ENCODE peak calls at places on chromosomes 6 and 20, in five cellular contexts. One of them, this sample, is unnamed.

GRCh38 chr6:90406142-90406794 is 109.6 kb upstream of the BACH2 start:
- ATAC-seq in gastrocnemius medialis: no peak
- ATAC-seq in CD8-positive, alpha-beta T cell: peak
- ATAC-seq in RWPE2: peak
- ATAC-seq in central memory CD8-positive, alpha-beta T cell: peak
- ATAC-seq in this sample: peak

GRCh38 chr6:54861846-54862616 is 15.5 kb downstream of the FAM83B start:
- ATAC-seq in gastrocnemius medialis: no peak
- ATAC-seq in CD8-positive, alpha-beta T cell: no peak
- ATAC-seq in RWPE2: no peak
- ATAC-seq in central memory CD8-positive, alpha-beta T cell: no peak
- ATAC-seq in this sample: peak

GRCh38 chr6:130215526-130215925 is 7.2 kb downstream of the SAMD3 start:
- ATAC-seq in gastrocnemius medialis: no peak
- ATAC-seq in CD8-positive, alpha-beta T cell: peak
- ATAC-seq in RWPE2: no peak
- ATAC-seq in central memory CD8-positive, alpha-beta T cell: peak
- ATAC-seq in this sample: no peak

GRCh38 chr6:169082817-169083540 is 170.7 kb downstream of the THBS2 start:
- ATAC-seq in gastrocnemius medialis: no peak
- ATAC-seq in CD8-positive, alpha-beta T cell: no peak
- ATAC-seq in RWPE2: no peak
- ATAC-seq in central memory CD8-positive, alpha-beta T cell: no peak
- ATAC-seq in this sample: no peak

GRCh38 chr20:43431120-43431519 is 26.6 kb upstream of the SRSF6 start:
- ATAC-seq in gastrocnemius medialis: no peak
- ATAC-seq in CD8-positive, alpha-beta T cell: no peak
- ATAC-seq in RWPE2: no peak
- ATAC-seq in central memory CD8-positive, alpha-beta T cell: no peak
- ATAC-seq in this sample: no peak

GRCh38 chr20:57470212-57470522 is 54.8 kb downstream of the CTCFL start:
- ATAC-seq in gastrocnemius medialis: no peak
- ATAC-seq in CD8-positive, alpha-beta T cell: no peak
- ATAC-seq in RWPE2: no peak
- ATAC-seq in central memory CD8-positive, alpha-beta T cell: no peak
- ATAC-seq in this sample: no peak

GRCh38 chr6:118660218-118660569 is 8.8 kb upstream of the CEP85L start:
- ATAC-seq in gastrocnemius medialis: no peak
- ATAC-seq in CD8-positive, alpha-beta T cell: peak
- ATAC-seq in RWPE2: no peak
- ATAC-seq in central memory CD8-positive, alpha-beta T cell: peak
- ATAC-seq in this sample: no peak

GRCh38 chr6:134898575-134898974 is 51.3 kb downstream of the ALDH8A1 start:
- ATAC-seq in gastrocnemius medialis: no peak
- ATAC-seq in CD8-positive, alpha-beta T cell: no peak
- ATAC-seq in RWPE2: no peak
- ATAC-seq in central memory CD8-positive, alpha-beta T cell: no peak
- ATAC-seq in this sample: no peak

GRCh38 chr6:164322533-164322932 is 908.0 kb downstream of the QKI start:
- ATAC-seq in gastrocnemius medialis: peak
- ATAC-seq in CD8-positive, alpha-beta T cell: no peak
- ATAC-seq in RWPE2: peak
- ATAC-seq in central memory CD8-positive, alpha-beta T cell: no peak
- ATAC-seq in this sample: peak